ENCODE peak calls at places on chromosomes 13 and 19, in four cellular contexts. J, O, W and K are unnamed samples.

GRCh38 chr13:49828452-49828851 is 36.0 kb upstream of the KPNA3 start:
- DNase-seq in J (no peak), O (no peak), W (no peak), K (no peak)

GRCh38 chr19:49809155-49809986 is 3.7 kb downstream of the FUZ start:
- DNase-seq in J (peak), O (no peak), W (peak), K (peak)

GRCh38 chr19:30074741-30075460 is 132.9 kb downstream of the URI1 start:
- DNase-seq in J (no peak), O (no peak), W (no peak), K (no peak)

GRCh38 chr13:24053505-24054251 is 106.8 kb upstream of the SPATA13 start:
- DNase-seq in J (peak), O (peak), W (peak), K (no peak)

GRCh38 chr13:51739403-51740112 is 64.4 kb downstream of the DHRS12 start:
- DNase-seq in J (no peak), O (no peak), W (no peak), K (no peak)

GRCh38 chr13:60887711-60888110 is 490.7 kb downstream of the TDRD3 start:
- DNase-seq in J (no peak), O (no peak), W (no peak), K (no peak)

GRCh38 chr13:20566424-20566916 is 487 bp upstream of the IFT88 start:
- DNase-seq in J (no peak), O (peak), W (no peak), K (no peak)

GRCh38 chr13:79281335-79281734 is 124.7 kb downstream of the RBM26 start:
- DNase-seq in J (no peak), O (no peak), W (no peak), K (no peak)

GRCh38 chr19:941292-942132 is 15.7 kb downstream of the ARID3A start:
- DNase-seq in J (no peak), O (no peak), W (no peak), K (no peak)

GRCh38 chr19:18416778-18417249 is 2.4 kb upstream of the SSBP4 start:
- DNase-seq in J (peak), O (peak), W (peak), K (peak)

GRCh38 chr19:13864513-13865242 is 12.3 kb upstream of the NANOS3 start:
- DNase-seq in J (no peak), O (no peak), W (no peak), K (no peak)

GRCh38 chr13:20436505-20436904 is 89.2 kb downstream of the CRYL1 start:
- DNase-seq in J (no peak), O (no peak), W (no peak), K (no peak)

GRCh38 chr19:5957132-5957531 is 20.8 kb downstream of the RANBP3 start:
- DNase-seq in J (no peak), O (no peak), W (peak), K (no peak)

GRCh38 chr19:40613669-40614594 is 12.8 kb downstream of the LTBP4 start:
- DNase-seq in J (peak), O (peak), W (peak), K (no peak)

GRCh38 chr19:43432866-43433673 is 18.4 kb downstream of the TEX101 start:
- DNase-seq in J (no peak), O (peak), W (peak), K (no peak)

GRCh38 chr13:49098771-49099512 is 121.2 kb upstream of the MLNR start:
- DNase-seq in J (no peak), O (peak), W (no peak), K (no peak)

GRCh38 chr13:111095031-111095840 is 19.9 kb upstream of the ARHGEF7 start:
- DNase-seq in J (no peak), O (no peak), W (no peak), K (no peak)

GRCh38 chr13:29594310-29594709 is 1.2 kb downstream of the SLC7A1 start:
- DNase-seq in J (no peak), O (peak), W (peak), K (no peak)

GRCh38 chr13:112774829-112775565 is 85.2 kb downstream of the ATP11A start:
- DNase-seq in J (no peak), O (no peak), W (no peak), K (no peak)

GRCh38 chr19:58196911-58197616 is 14.2 kb downstream of the ZNF274 start:
- DNase-seq in J (no peak), O (peak), W (no peak), K (no peak)

GRCh38 chr19:28242317-28242927 is 970.5 kb downstream of the UQCRFS1 start:
- DNase-seq in J (no peak), O (peak), W (no peak), K (no peak)

GRCh38 chr19:40663712-40664692 is 26.4 kb downstream of the NUMBL start:
- DNase-seq in J (peak), O (no peak), W (peak), K (no peak)